ENCODE peak calls at places on chromosomes 5 and 9, in six cellular contexts. D is RCC 7860; O is stimulated activated CD8-positive, alpha-beta memory T cell treated with anti-CD3 and anti-CD28 coated beads, Interleukin-2, amount 100 ng/mL, for 48 hours; Y is stomach; L is activated T-cell treated with anti-CD3 and anti-CD28 coated beads for 24 hours; I is hypothalamus. M is an unnamed sample.

GRCh38 chr9:6413365-6414263 is 615 bp downstream of the UHRF2 start:
- DNase-seq in I (no peak), Y (peak), O (peak), L (peak), D (no peak), M (peak)

GRCh38 chr5:134533115-134533815 is 7.8 kb downstream of the JADE2 start:
- DNase-seq in I (no peak), O (no peak), Y (no peak), L (no peak), D (no peak), M (no peak)

GRCh38 chr5:93476211-93476851 is 104.7 kb downstream of the NR2F1-AS1 start:
- DNase-seq in Y (no peak), L (no peak), I (no peak), O (no peak), D (no peak), M (no peak)

GRCh38 chr9:112747094-112747493 is 3.5 kb upstream of the SNX30 start:
- DNase-seq in I (peak), L (no peak), D (no peak), O (no peak), Y (no peak), M (no peak)

GRCh38 chr9:86098793-86099694 is at the start of gene GOLM1:
- DNase-seq in O (no peak), D (peak), I (no peak), L (no peak), Y (peak), M (peak)

GRCh38 chr5:2393556-2393955 is 357.9 kb downstream of the IRX2 start:
- DNase-seq in L (no peak), O (no peak), D (no peak), I (no peak), Y (no peak), M (no peak)

GRCh38 chr5:98927988-98928801 is 612 bp downstream of the CHD1 start:
- DNase-seq in O (peak), D (peak), L (peak), I (peak), Y (peak), M (peak)

GRCh38 chr5:56950626-56951130 is 1.2 kb downstream of the MIER3 start:
- DNase-seq in O (peak), I (peak), Y (peak), D (no peak), L (peak), M (peak)

GRCh38 chr5:156201793-156202388 is 125.1 kb upstream of the SGCD start:
- DNase-seq in I (no peak), D (peak), L (no peak), Y (no peak), O (no peak), M (no peak)

GRCh38 chr5:151696470-151697061 is 9.9 kb upstream of the SPARC start:
- DNase-seq in I (no peak), O (no peak), D (no peak), L (no peak), Y (no peak), M (no peak)

GRCh38 chr9:114341991-114342390 is 12.3 kb downstream of the ORM2 start:
- DNase-seq in L (no peak), D (no peak), O (no peak), Y (no peak), I (no peak), M (no peak)

GRCh38 chr5:133457439-133457838 is 154.9 kb downstream of the FSTL4 start:
- DNase-seq in I (no peak), O (no peak), D (no peak), L (no peak), Y (no peak), M (no peak)

GRCh38 chr9:87678650-87679355 is 47.1 kb upstream of the CTSL start:
- DNase-seq in Y (peak), I (no peak), O (no peak), D (peak), L (no peak), M (peak)

GRCh38 chr5:126976520-126977172 is 53.7 kb downstream of the MARCHF3 start:
- DNase-seq in Y (no peak), I (no peak), D (no peak), O (no peak), L (no peak), M (no peak)

GRCh38 chr5:110784901-110785300 is 46.1 kb downstream of the SLC25A46 start:
- DNase-seq in I (no peak), O (no peak), D (no peak), L (no peak), Y (no peak), M (no peak)

GRCh38 chr9:6852243-6852963 is 94.6 kb downstream of the KDM4C start:
- DNase-seq in O (no peak), Y (no peak), L (no peak), D (peak), I (no peak), M (no peak)

GRCh38 chr9:6426117-6426516 is 13.1 kb downstream of the UHRF2 start:
- DNase-seq in L (no peak), O (no peak), I (no peak), D (no peak), Y (no peak), M (no peak)

GRCh38 chr9:124320062-124320973 is 62.6 kb downstream of the NEK6 start:
- DNase-seq in O (peak), D (peak), Y (peak), I (no peak), L (peak), M (peak)

GRCh38 chr5:139751236-139751635 is 44.4 kb upstream of the PSD2 start:
- DNase-seq in O (no peak), D (no peak), L (no peak), Y (no peak), I (no peak), M (no peak)

GRCh38 chr9:114310471-114311450 is 12.1 kb upstream of the ORM1 start:
- DNase-seq in D (no peak), I (no peak), O (no peak), L (no peak), Y (peak), M (no peak)

GRCh38 chr9:37452611-37453010 is 12.6 kb downstream of the ZBTB5 start:
- DNase-seq in Y (no peak), D (no peak), I (no peak), O (no peak), L (no peak), M (no peak)

GRCh38 chr9:21677834-21678233 is 124.6 kb upstream of the MTAP start:
- DNase-seq in Y (no peak), O (no peak), L (no peak), I (no peak), D (peak), M (peak)

GRCh38 chr5:154418344-154418820 is 27.4 kb upstream of the SAP30L start:
- DNase-seq in O (no peak), Y (no peak), D (no peak), I (no peak), L (no peak), M (no peak)

GRCh38 chr5:132489871-132490483 is 596 bp downstream of the IRF1 start:
- DNase-seq in Y (peak), I (no peak), D (no peak), L (no peak), O (no peak), M (no peak)

GRCh38 chr5:53733853-53734252 is 173.4 kb downstream of the NDUFS4 start:
- DNase-seq in Y (no peak), D (no peak), I (no peak), L (no peak), O (no peak), M (no peak)

GRCh38 chr5:30693326-30693725 is 500.2 kb upstream of the CDH6 start:
- DNase-seq in O (no peak), I (no peak), L (no peak), D (no peak), Y (no peak), M (no peak)

GRCh38 chr5:43543434-43543833 is 13.4 kb downstream of the PAIP1 start:
- DNase-seq in I (no peak), Y (no peak), L (no peak), O (no peak), D (no peak), M (no peak)